ENCODE peak calls at places on chromosomes 13 and 19, in eight cellular contexts. P, Q, X, R, I, W, B and L are unnamed samples.

GRCh38 chr13:66520511-66521390 is 709.4 kb downstream of the PCDH9 start:
- DNase-seq in I (no peak), B (no peak), W (no peak), Q (no peak), X (no peak), P (no peak), R (no peak), L (no peak)

GRCh38 chr19:49017666-49018351 is 918 bp upstream of the LHB start:
- DNase-seq in Q (peak), W (peak), I (peak), P (peak), R (no peak), X (peak), B (peak), L (peak)

GRCh38 chr13:113387396-113387795 is 23.5 kb upstream of the GRTP1 start:
- DNase-seq in B (no peak), I (no peak), X (no peak), W (no peak), R (no peak), Q (no peak), P (no peak), L (no peak)

GRCh38 chr19:2255112-2255845 is 938 bp downstream of the JSRP1 start:
- DNase-seq in R (no peak), I (no peak), Q (no peak), P (peak), W (no peak), X (no peak), B (no peak), L (no peak)

GRCh38 chr13:30071890-30072817 is 221.7 kb upstream of the UBL3 start:
- DNase-seq in I (no peak), X (no peak), Q (no peak), W (peak), R (peak), P (peak), B (peak), L (no peak)

GRCh38 chr13:110258876-110259631 is 47.9 kb downstream of the COL4A1 start:
- DNase-seq in P (no peak), I (no peak), R (peak), X (no peak), B (no peak), Q (no peak), W (no peak), L (no peak)

GRCh38 chr19:45117167-45117594 is 24.2 kb downstream of the PPP1R37 start:
- DNase-seq in W (no peak), P (no peak), Q (peak), X (peak), R (no peak), I (no peak), B (no peak), L (peak)

GRCh38 chr19:42254083-42254849 is 662 bp downstream of the ERF start:
- DNase-seq in X (peak), W (peak), R (no peak), Q (peak), P (peak), B (peak), I (no peak), L (peak)

GRCh38 chr13:30081331-30081730 is 226.0 kb downstream of the KATNAL1 start:
- DNase-seq in R (no peak), Q (no peak), W (no peak), I (no peak), B (no peak), X (no peak), P (no peak), L (no peak)

GRCh38 chr19:44904426-44904994 is 1.1 kb upstream of the APOE start:
- DNase-seq in X (no peak), W (no peak), B (peak), Q (peak), R (no peak), P (no peak), I (no peak), L (peak)

GRCh38 chr19:511101-511841 is 4.0 kb downstream of the TPGS1 start:
- DNase-seq in B (no peak), X (peak), Q (no peak), R (peak), I (no peak), P (peak), W (no peak), L (peak)

GRCh38 chr19:49951806-49952474 is 9.0 kb downstream of the SIGLEC11 start:
- DNase-seq in X (no peak), I (no peak), P (no peak), R (no peak), B (no peak), W (no peak), Q (no peak), L (no peak)

GRCh38 chr19:44846455-44847143 is 502 bp downstream of the NECTIN2 start:
- DNase-seq in B (peak), R (no peak), X (peak), P (peak), Q (no peak), W (peak), I (no peak), L (no peak)

GRCh38 chr19:45781282-45782161 is 768 bp downstream of the DMPK start:
- DNase-seq in P (peak), I (no peak), Q (peak), W (peak), R (peak), B (peak), X (no peak), L (no peak)

GRCh38 chr13:110301083-110301482 is 5.9 kb downstream of the COL4A1 start:
- DNase-seq in W (no peak), P (no peak), I (no peak), Q (no peak), R (no peak), X (no peak), B (no peak), L (no peak)

GRCh38 chr13:77219401-77219800 is 107.5 kb downstream of the MYCBP2 start:
- DNase-seq in W (no peak), B (no peak), Q (no peak), X (no peak), I (no peak), P (no peak), R (no peak), L (no peak)

GRCh38 chr13:31987071-31987470 is 44.5 kb upstream of the FRY start:
- DNase-seq in I (no peak), X (no peak), Q (no peak), P (no peak), R (no peak), W (no peak), B (no peak), L (no peak)

GRCh38 chr19:11581740-11582139 is 4.3 kb upstream of the ACP5 start:
- DNase-seq in P (no peak), X (peak), W (no peak), Q (peak), B (no peak), R (no peak), I (no peak), L (peak)

GRCh38 chr13:104868806-104869205 is 1666.7 kb downstream of the EFNB2 start:
- DNase-seq in W (no peak), I (no peak), Q (no peak), B (no peak), X (no peak), P (no peak), R (no peak), L (no peak)

GRCh38 chr19:50358483-50359431 is 6.7 kb downstream of the NAPSA start:
- DNase-seq in Q (peak), R (no peak), I (no peak), B (peak), W (no peak), P (peak), X (peak), L (peak)

GRCh38 chr19:40539070-40539469 is 37.6 kb upstream of the SHKBP1 start:
- DNase-seq in W (no peak), Q (no peak), X (no peak), B (no peak), P (no peak), R (no peak), I (no peak), L (no peak)

GRCh38 chr19:41753159-41753558 is 2.2 kb upstream of the CEACAM6 start:
- DNase-seq in I (no peak), X (peak), Q (peak), W (peak), R (peak), B (peak), P (peak), L (peak)

GRCh38 chr13:84870190-84870589 is 929.0 kb downstream of the SLITRK6 start:
- DNase-seq in R (peak), W (no peak), Q (no peak), P (no peak), B (no peak), X (no peak), I (no peak), L (no peak)

GRCh38 chr13:30408319-30409101 is 13.8 kb upstream of the UBE2L5 start:
- DNase-seq in X (peak), Q (peak), B (peak), I (no peak), R (peak), W (peak), P (peak), L (peak)

GRCh38 chr13:29402168-29402621 is 193.3 kb downstream of the SLC7A1 start:
- DNase-seq in R (no peak), I (no peak), B (no peak), P (no peak), X (no peak), W (no peak), Q (no peak), L (no peak)

GRCh38 chr19:19540707-19541515 is 2.8 kb downstream of the CILP2 start:
- DNase-seq in B (no peak), Q (peak), R (peak), W (peak), X (peak), I (no peak), P (peak), L (peak)

GRCh38 chr19:48480151-48480475 is 10.9 kb downstream of the CYTH2 start:
- DNase-seq in R (no peak), I (no peak), P (peak), Q (no peak), X (no peak), B (peak), W (no peak), L (no peak)

GRCh38 chr13:26605845-26606244 is 48.4 kb downstream of the WASF3 start:
- DNase-seq in B (no peak), Q (peak), R (no peak), W (no peak), I (no peak), P (no peak), X (no peak), L (no peak)

GRCh38 chr19:289651-290538 is 1.3 kb downstream of the PLPP2 start:
- DNase-seq in I (peak), P (peak), Q (peak), X (no peak), B (peak), W (peak), R (peak), L (no peak)

GRCh38 chr13:49996166-49996915 is 501 bp upstream of the TRIM13 start:
- DNase-seq in B (peak), W (peak), P (peak), I (peak), Q (peak), R (peak), X (peak), L (peak)

GRCh38 chr13:25752957-25753540 is 298.8 kb downstream of the SHISA2 start:
- DNase-seq in I (peak), B (peak), X (no peak), W (no peak), Q (no peak), P (no peak), R (peak), L (no peak)

GRCh38 chr19:57830071-57830602 is at the start of gene ZNF587B:
- DNase-seq in X (no peak), R (peak), P (peak), B (peak), Q (no peak), W (no peak), I (peak), L (no peak)

GRCh38 chr13:34738251-34739170 is 203.6 kb upstream of the NBEA start:
- DNase-seq in B (no peak), W (no peak), I (no peak), Q (no peak), R (no peak), P (no peak), X (no peak), L (no peak)

GRCh38 chr13:48412881-48413351 is at the start of gene LPAR6:
- DNase-seq in I (peak), W (peak), R (peak), P (no peak), Q (no peak), B (peak), X (no peak), L (no peak)

GRCh38 chr13:74290324-74290773 is 156.1 kb upstream of the KLF12 start:
- DNase-seq in I (no peak), R (peak), Q (peak), W (no peak), B (peak), X (peak), P (no peak), L (peak)

GRCh38 chr13:26325876-26326275 is 71.9 kb downstream of the CDK8 start:
- DNase-seq in P (no peak), B (no peak), X (peak), R (peak), W (no peak), Q (peak), I (no peak), L (peak)

GRCh38 chr13:22063416-22064124 is 392.7 kb downstream of the FGF9 start:
- DNase-seq in B (peak), W (no peak), I (no peak), X (no peak), R (no peak), P (no peak), Q (no peak), L (no peak)

GRCh38 chr13:51045450-51045849 is 65.6 kb downstream of the C13orf42 start:
- DNase-seq in B (no peak), I (no peak), Q (no peak), X (no peak), W (no peak), R (no peak), P (no peak), L (no peak)

DNA sequence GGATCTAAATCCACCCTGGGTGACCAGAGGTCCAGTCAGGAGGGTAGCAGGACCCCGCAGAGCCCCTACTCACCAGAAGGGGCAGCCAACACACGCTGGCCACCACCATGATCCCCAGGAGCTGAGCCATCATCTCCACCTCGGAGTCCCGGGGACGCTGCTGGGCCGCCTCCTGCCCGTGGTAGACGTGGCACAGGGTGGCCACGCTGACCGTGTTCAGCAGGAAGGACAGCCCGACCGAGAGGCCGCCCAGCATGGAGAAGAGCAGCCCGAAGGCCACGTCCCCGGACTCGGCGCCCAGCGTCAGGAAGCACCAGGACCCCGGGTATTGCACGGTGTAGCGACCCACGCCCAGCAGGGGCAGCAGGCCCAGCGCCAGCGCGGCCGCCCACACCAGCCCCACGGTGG is 6.9 kb downstream of the TBXA2R start:
- DNase-seq in Q (no peak), P (no peak), W (no peak), X (no peak), R (no peak), B (no peak), I (no peak), L (no peak)
- TF ChIP-seq CTCF in Q (no peak), P (no peak), W (no peak), X (no peak), R (no peak), B (no peak), I (peak), L (peak)

GRCh38 chr19:5354403-5354802 is 13.8 kb upstream of the PTPRS start:
- DNase-seq in W (peak), Q (peak), B (no peak), P (no peak), X (peak), R (no peak), I (no peak), L (peak)
- TF ChIP-seq CTCF in W (no peak), Q (peak), B (no peak), P (no peak), X (no peak), R (peak), I (peak), L (peak)

DNA sequence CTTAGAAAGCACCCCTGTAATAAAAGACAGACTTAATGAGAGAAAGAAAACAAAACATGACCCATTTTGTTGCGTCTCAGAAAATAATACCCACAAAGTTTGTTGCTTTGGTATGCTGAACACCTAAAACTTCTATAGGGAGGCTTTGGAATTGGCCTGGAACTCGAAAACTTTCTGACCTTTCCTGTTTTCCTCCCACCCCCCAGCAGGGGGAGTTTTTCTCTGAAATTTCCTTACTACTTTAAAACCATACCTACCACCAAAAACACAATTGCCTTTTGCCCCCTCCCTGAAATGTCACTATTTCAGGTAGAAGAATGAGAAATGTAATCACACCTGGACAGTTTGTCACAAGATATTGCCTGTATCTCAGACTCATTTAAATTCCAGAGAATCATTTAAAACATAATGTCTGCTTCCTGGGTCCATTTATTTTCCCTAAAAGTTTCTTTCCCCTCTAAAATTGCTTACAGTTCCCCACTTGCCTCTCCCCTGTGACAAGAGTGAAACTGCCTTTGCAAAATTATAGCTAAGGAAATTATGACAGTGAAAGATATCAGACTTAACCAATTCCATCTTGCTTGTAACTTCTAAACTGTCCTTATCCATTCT is 2700.2 kb downstream of the PCDH9 start:
- DNase-seq in R (no peak), X (peak), Q (peak), B (no peak), P (no peak), W (no peak), I (no peak), L (peak)
- TF ChIP-seq CTCF in R (peak), X (peak), Q (peak), B (peak), P (peak), W (no peak), I (peak), L (peak)

GRCh38 chr19:8593931-8594330 is 16.6 kb downstream of the ADAMTS10 start:
- DNase-seq in R (no peak), P (no peak), B (no peak), W (no peak), I (no peak), X (no peak), Q (no peak), L (no peak)
- TF ChIP-seq CTCF in R (no peak), P (no peak), B (peak), W (no peak), I (no peak), X (no peak), Q (no peak), L (no peak)

GRCh38 chr13:98549006-98549727 is 27.7 kb downstream of the STK24 start:
- DNase-seq in P (no peak), R (peak), Q (peak), I (peak), X (no peak), B (peak), W (no peak), L (no peak)
- TF ChIP-seq CTCF in P (no peak), R (no peak), Q (no peak), I (no peak), X (no peak), B (no peak), W (no peak), L (no peak)